ENCODE peak calls at places on chromosomes 3 and 15, in eight cellular contexts. One of them, this sample, is unnamed.

GRCh38 chr3:175526609-175527280 is 667.6 kb downstream of the NAALADL2 start:
- DNase-seq in mammary epithelial cell: no peak
- DNase-seq in epithelial cell of esophagus: no peak
- DNase-seq in AG04449: no peak
- DNase-seq in GM20000: no peak
- DNase-seq in spleen: no peak
- DNase-seq in IMR-90: peak; percentile 2
- DNase-seq in CD4-positive, alpha-beta T cell: no peak
- DNase-seq in this sample: peak; percentile 6

GRCh38 chr3:190545260-190545659 is 31.4 kb downstream of the IL1RAP start:
- DNase-seq in mammary epithelial cell: no peak
- DNase-seq in epithelial cell of esophagus: no peak
- DNase-seq in AG04449: no peak
- DNase-seq in GM20000: no peak
- DNase-seq in spleen: no peak
- DNase-seq in IMR-90: no peak
- DNase-seq in CD4-positive, alpha-beta T cell: no peak
- DNase-seq in this sample: no peak

GRCh38 chr3:45964139-45964538 is 20.9 kb downstream of the CXCR6 start:
- DNase-seq in mammary epithelial cell: no peak
- DNase-seq in epithelial cell of esophagus: no peak
- DNase-seq in AG04449: no peak
- DNase-seq in GM20000: peak; percentile 57
- DNase-seq in spleen: no peak
- DNase-seq in IMR-90: no peak
- DNase-seq in CD4-positive, alpha-beta T cell: no peak
- DNase-seq in this sample: no peak

GRCh38 chr3:58422756-58423324 is 10.8 kb downstream of the PDHB start:
- DNase-seq in mammary epithelial cell: no peak
- DNase-seq in epithelial cell of esophagus: peak; percentile 26
- DNase-seq in AG04449: no peak
- DNase-seq in GM20000: no peak
- DNase-seq in spleen: no peak
- DNase-seq in IMR-90: peak; percentile 32
- DNase-seq in CD4-positive, alpha-beta T cell: no peak
- DNase-seq in this sample: peak; percentile 23

GRCh38 chr3:155701882-155702465 is 42.9 kb downstream of the PLCH1 start:
- DNase-seq in mammary epithelial cell: peak; percentile 32
- DNase-seq in epithelial cell of esophagus: peak; percentile 57
- DNase-seq in AG04449: peak; percentile 3
- DNase-seq in GM20000: peak; percentile 33
- DNase-seq in spleen: no peak
- DNase-seq in IMR-90: peak; percentile 58
- DNase-seq in CD4-positive, alpha-beta T cell: no peak
- DNase-seq in this sample: no peak

GRCh38 chr3:114242947-114243346 is 5.6 kb upstream of the ZNF80 start:
- DNase-seq in mammary epithelial cell: no peak
- DNase-seq in epithelial cell of esophagus: no peak
- DNase-seq in AG04449: no peak
- DNase-seq in GM20000: peak; percentile 67
- DNase-seq in spleen: no peak
- DNase-seq in IMR-90: no peak
- DNase-seq in CD4-positive, alpha-beta T cell: no peak
- DNase-seq in this sample: no peak

GRCh38 chr15:66851226-66852063 is 149.4 kb downstream of the SMAD6 start:
- DNase-seq in mammary epithelial cell: peak; percentile 28
- DNase-seq in epithelial cell of esophagus: peak; percentile 77
- DNase-seq in AG04449: no peak
- DNase-seq in GM20000: peak; percentile 91
- DNase-seq in spleen: peak; percentile 95
- DNase-seq in IMR-90: peak; percentile 70
- DNase-seq in CD4-positive, alpha-beta T cell: peak; percentile 65
- DNase-seq in this sample: peak; percentile 92

GRCh38 chr15:68524753-68525584 is 53.8 kb upstream of the CORO2B start:
- DNase-seq in mammary epithelial cell: peak; percentile 14
- DNase-seq in epithelial cell of esophagus: no peak
- DNase-seq in AG04449: peak; percentile 69
- DNase-seq in GM20000: no peak
- DNase-seq in spleen: no peak
- DNase-seq in IMR-90: peak; percentile 87
- DNase-seq in CD4-positive, alpha-beta T cell: no peak
- DNase-seq in this sample: no peak

GRCh38 chr3:106329505-106329904 is 460.7 kb upstream of the CBLB start:
- DNase-seq in mammary epithelial cell: no peak
- DNase-seq in epithelial cell of esophagus: no peak
- DNase-seq in AG04449: no peak
- DNase-seq in GM20000: no peak
- DNase-seq in spleen: no peak
- DNase-seq in IMR-90: peak; percentile 62
- DNase-seq in CD4-positive, alpha-beta T cell: no peak
- DNase-seq in this sample: no peak

GRCh38 chr3:182912476-182912875 is 67.9 kb downstream of the DCUN1D1 start:
- DNase-seq in mammary epithelial cell: no peak
- DNase-seq in epithelial cell of esophagus: no peak
- DNase-seq in AG04449: no peak
- DNase-seq in GM20000: no peak
- DNase-seq in spleen: no peak
- DNase-seq in IMR-90: no peak
- DNase-seq in CD4-positive, alpha-beta T cell: no peak
- DNase-seq in this sample: no peak

GRCh38 chr15:97708252-97708651 is 252.3 kb upstream of the ARRDC4 start:
- DNase-seq in mammary epithelial cell: no peak
- DNase-seq in epithelial cell of esophagus: no peak
- DNase-seq in AG04449: no peak
- DNase-seq in GM20000: no peak
- DNase-seq in spleen: no peak
- DNase-seq in IMR-90: no peak
- DNase-seq in CD4-positive, alpha-beta T cell: no peak
- DNase-seq in this sample: no peak

GRCh38 chr15:91627473-91628309 is 225.8 kb upstream of the SLCO3A1 start:
- DNase-seq in mammary epithelial cell: peak; percentile 19
- DNase-seq in epithelial cell of esophagus: no peak
- DNase-seq in AG04449: no peak
- DNase-seq in GM20000: no peak
- DNase-seq in spleen: no peak
- DNase-seq in IMR-90: peak; percentile 10
- DNase-seq in CD4-positive, alpha-beta T cell: no peak
- DNase-seq in this sample: no peak

GRCh38 chr3:23900744-23901143 is 16.0 kb downstream of the NKIRAS1 start:
- DNase-seq in mammary epithelial cell: no peak
- DNase-seq in epithelial cell of esophagus: peak; percentile 45
- DNase-seq in AG04449: no peak
- DNase-seq in GM20000: no peak
- DNase-seq in spleen: no peak
- DNase-seq in IMR-90: peak; percentile 71
- DNase-seq in CD4-positive, alpha-beta T cell: no peak
- DNase-seq in this sample: no peak

GRCh38 chr3:43372809-43373587 is 86.7 kb downstream of the SNRK start:
- DNase-seq in mammary epithelial cell: no peak
- DNase-seq in epithelial cell of esophagus: no peak
- DNase-seq in AG04449: no peak
- DNase-seq in GM20000: no peak
- DNase-seq in spleen: no peak
- DNase-seq in IMR-90: no peak
- DNase-seq in CD4-positive, alpha-beta T cell: no peak
- DNase-seq in this sample: no peak

GRCh38 chr3:104436536-104436935 is 930.2 kb upstream of the ALCAM start:
- DNase-seq in mammary epithelial cell: peak; percentile 9
- DNase-seq in epithelial cell of esophagus: no peak
- DNase-seq in AG04449: no peak
- DNase-seq in GM20000: no peak
- DNase-seq in spleen: no peak
- DNase-seq in IMR-90: no peak
- DNase-seq in CD4-positive, alpha-beta T cell: no peak
- DNase-seq in this sample: no peak

GRCh38 chr3:94291686-94292085 is 228.8 kb downstream of the NSUN3 start:
- DNase-seq in mammary epithelial cell: no peak
- DNase-seq in epithelial cell of esophagus: no peak
- DNase-seq in AG04449: no peak
- DNase-seq in GM20000: no peak
- DNase-seq in spleen: no peak
- DNase-seq in IMR-90: no peak
- DNase-seq in CD4-positive, alpha-beta T cell: no peak
- DNase-seq in this sample: no peak

GRCh38 chr3:67655364-67656121 is 1.1 kb upstream of the SUCLG2 start:
- DNase-seq in mammary epithelial cell: no peak
- DNase-seq in epithelial cell of esophagus: no peak
- DNase-seq in AG04449: no peak
- DNase-seq in GM20000: peak; percentile 23
- DNase-seq in spleen: peak; percentile 88
- DNase-seq in IMR-90: no peak
- DNase-seq in CD4-positive, alpha-beta T cell: peak; percentile 59
- DNase-seq in this sample: no peak

GRCh38 chr15:34271493-34271892 is 46.7 kb downstream of the EMC4 start:
- DNase-seq in mammary epithelial cell: peak; percentile 90
- DNase-seq in epithelial cell of esophagus: peak; percentile 90
- DNase-seq in AG04449: peak; percentile 41
- DNase-seq in GM20000: no peak
- DNase-seq in spleen: no peak
- DNase-seq in IMR-90: peak; percentile 88
- DNase-seq in CD4-positive, alpha-beta T cell: no peak
- DNase-seq in this sample: no peak

GRCh38 chr15:88605507-88606436 is 15.4 kb upstream of the AEN start:
- DNase-seq in mammary epithelial cell: peak; percentile 20
- DNase-seq in epithelial cell of esophagus: peak; percentile 52
- DNase-seq in AG04449: no peak
- DNase-seq in GM20000: peak; percentile 43
- DNase-seq in spleen: peak; percentile 76
- DNase-seq in IMR-90: peak; percentile 29
- DNase-seq in CD4-positive, alpha-beta T cell: peak; percentile 42
- DNase-seq in this sample: peak; percentile 58

GRCh38 chr15:53869044-53869805 is 109.0 kb upstream of the UNC13C start:
- DNase-seq in mammary epithelial cell: no peak
- DNase-seq in epithelial cell of esophagus: peak; percentile 22
- DNase-seq in AG04449: no peak
- DNase-seq in GM20000: no peak
- DNase-seq in spleen: no peak
- DNase-seq in IMR-90: no peak
- DNase-seq in CD4-positive, alpha-beta T cell: no peak
- DNase-seq in this sample: no peak

GRCh38 chr3:103047640-103048370 is 613.0 kb downstream of the ZPLD1 start:
- DNase-seq in mammary epithelial cell: no peak
- DNase-seq in epithelial cell of esophagus: peak; percentile 1
- DNase-seq in AG04449: no peak
- DNase-seq in GM20000: no peak
- DNase-seq in spleen: no peak
- DNase-seq in IMR-90: no peak
- DNase-seq in CD4-positive, alpha-beta T cell: no peak
- DNase-seq in this sample: no peak

DNA sequence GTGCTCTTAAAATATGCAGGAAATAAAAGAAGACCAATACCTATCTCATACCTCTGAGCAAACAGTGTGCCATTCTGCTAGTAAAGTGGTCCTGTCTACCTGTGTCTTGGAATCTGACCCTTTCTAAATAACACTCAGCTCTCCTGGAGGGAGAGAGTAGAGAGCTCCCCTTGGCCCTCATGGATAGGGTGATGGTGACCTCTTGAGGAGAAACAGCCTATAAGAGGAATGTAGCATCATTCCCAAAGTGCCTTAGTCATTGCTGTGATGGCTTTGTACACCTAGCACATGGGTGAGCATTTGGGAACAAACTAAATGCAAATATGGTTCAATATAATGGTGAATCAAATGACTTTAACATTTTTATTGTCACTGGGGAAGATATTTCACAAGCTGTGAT is 10.0 kb downstream of the SNTN start:
- DNase-seq in mammary epithelial cell: no peak
- DNase-seq in epithelial cell of esophagus: peak; percentile 46
- DNase-seq in AG04449: no peak
- DNase-seq in GM20000: no peak
- DNase-seq in spleen: no peak
- DNase-seq in IMR-90: no peak
- DNase-seq in CD4-positive, alpha-beta T cell: no peak
- DNase-seq in this sample: peak; percentile 35
- TF ChIP-seq CTCF in mammary epithelial cell: peak; percentile 34
- TF ChIP-seq CTCF in epithelial cell of esophagus: peak; percentile 34
- TF ChIP-seq CTCF in AG04449: no peak
- TF ChIP-seq CTCF in GM20000: no peak
- TF ChIP-seq CTCF in spleen: no peak
- TF ChIP-seq CTCF in IMR-90: peak; percentile 10
- TF ChIP-seq CTCF in CD4-positive, alpha-beta T cell: no peak
- TF ChIP-seq CTCF in this sample: no peak

GRCh38 chr3:187150599-187150998 is 11.3 kb upstream of the RPL39L start:
- DNase-seq in mammary epithelial cell: no peak
- DNase-seq in epithelial cell of esophagus: peak; percentile 10
- DNase-seq in AG04449: no peak
- DNase-seq in GM20000: peak; percentile 21
- DNase-seq in spleen: peak; percentile 77
- DNase-seq in IMR-90: no peak
- DNase-seq in CD4-positive, alpha-beta T cell: peak; percentile 59
- DNase-seq in this sample: peak; percentile 48
- TF ChIP-seq CTCF in mammary epithelial cell: peak; percentile 10
- TF ChIP-seq CTCF in epithelial cell of esophagus: no peak
- TF ChIP-seq CTCF in AG04449: no peak
- TF ChIP-seq CTCF in GM20000: peak; percentile 72
- TF ChIP-seq CTCF in spleen: peak; percentile 39
- TF ChIP-seq CTCF in IMR-90: no peak
- TF ChIP-seq CTCF in CD4-positive, alpha-beta T cell: peak; percentile 34
- TF ChIP-seq CTCF in this sample: peak; percentile 17

GRCh38 chr15:69926721-69927120 is 171.0 kb downstream of the TLE3 start:
- DNase-seq in mammary epithelial cell: no peak
- DNase-seq in epithelial cell of esophagus: no peak
- DNase-seq in AG04449: no peak
- DNase-seq in GM20000: no peak
- DNase-seq in spleen: no peak
- DNase-seq in IMR-90: no peak
- DNase-seq in CD4-positive, alpha-beta T cell: no peak
- DNase-seq in this sample: no peak
- TF ChIP-seq CTCF in mammary epithelial cell: no peak
- TF ChIP-seq CTCF in epithelial cell of esophagus: no peak
- TF ChIP-seq CTCF in AG04449: no peak
- TF ChIP-seq CTCF in GM20000: no peak
- TF ChIP-seq CTCF in spleen: no peak
- TF ChIP-seq CTCF in IMR-90: no peak
- TF ChIP-seq CTCF in CD4-positive, alpha-beta T cell: no peak
- TF ChIP-seq CTCF in this sample: no peak

DNA sequence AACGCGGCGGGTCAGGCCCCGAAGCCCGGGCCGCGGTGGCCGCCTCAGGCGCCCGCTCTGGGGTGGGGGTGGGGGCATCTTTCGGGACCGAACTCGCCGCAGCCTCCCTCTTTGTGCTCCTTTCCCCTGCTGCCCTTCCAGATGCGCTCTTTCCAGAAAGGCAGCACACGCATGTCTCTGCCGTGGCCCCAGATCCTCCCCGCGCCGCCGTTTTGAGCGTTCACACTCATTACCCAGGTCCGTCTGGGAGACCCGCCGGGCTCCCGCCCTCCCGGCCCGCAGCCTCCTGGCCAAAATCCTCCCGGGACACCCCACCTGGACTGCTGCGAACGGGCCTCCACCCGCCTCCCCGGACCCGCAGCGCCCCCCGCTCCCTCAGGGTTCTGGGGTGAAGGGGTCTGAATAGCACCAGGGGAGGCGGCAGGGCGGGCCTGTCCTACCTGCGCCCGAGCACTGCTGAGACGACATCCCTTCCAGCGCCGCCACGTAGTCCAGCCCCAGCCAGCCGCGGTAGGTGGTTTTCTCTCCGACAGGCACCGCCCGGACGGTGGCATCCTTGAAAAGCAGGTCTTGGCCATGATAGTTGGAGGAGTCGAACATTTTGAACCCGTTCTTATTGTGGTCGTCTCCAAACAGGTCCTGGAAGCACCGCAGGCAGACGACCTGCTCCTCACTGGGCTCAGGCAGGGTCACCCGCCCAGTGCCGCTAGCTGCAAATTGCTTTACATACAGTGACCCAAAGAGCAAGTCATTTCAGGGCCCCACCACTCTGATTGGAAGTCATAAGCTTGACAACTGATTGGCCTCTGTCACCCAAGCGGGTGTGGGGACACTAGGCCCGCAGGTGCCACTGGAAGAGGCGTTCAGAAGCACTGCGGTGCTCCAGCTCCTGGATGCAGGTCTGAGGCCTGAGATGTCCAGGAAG is 25.9 kb downstream of the MELTF start:
- DNase-seq in mammary epithelial cell: no peak
- DNase-seq in epithelial cell of esophagus: peak; percentile 38
- DNase-seq in AG04449: no peak
- DNase-seq in GM20000: no peak
- DNase-seq in spleen: peak; percentile 79
- DNase-seq in IMR-90: no peak
- DNase-seq in CD4-positive, alpha-beta T cell: peak; percentile 15
- DNase-seq in this sample: no peak
- TF ChIP-seq CTCF in mammary epithelial cell: no peak
- TF ChIP-seq CTCF in epithelial cell of esophagus: no peak
- TF ChIP-seq CTCF in AG04449: no peak
- TF ChIP-seq CTCF in GM20000: no peak
- TF ChIP-seq CTCF in spleen: no peak
- TF ChIP-seq CTCF in IMR-90: no peak
- TF ChIP-seq CTCF in CD4-positive, alpha-beta T cell: no peak
- TF ChIP-seq CTCF in this sample: no peak

This sample was measured in Calu3.